ENCODE peak calls at places on chromosomes 16 and 17, in four cellular contexts. V, S, D and R are unnamed samples.
A peak's percentile ranks its signal among the peaks of the same experiment; 100 is the strongest.

GRCh38 chr17:19327039-19327776 is 35.3 kb downstream of the B9D1 start:
- DNase-seq in V (peak; percentile 36), S (no peak), D (no peak), R (no peak)

GRCh38 chr17:82124101-82124500 is 26.1 kb upstream of the FASN start:
- DNase-seq in V (no peak), S (no peak), D (no peak), R (no peak)

GRCh38 chr17:81854974-81855774 is 5.2 kb downstream of the P4HB start:
- DNase-seq in V (no peak), S (no peak), D (no peak), R (no peak)

GRCh38 chr17:56715613-56716357 is 117.9 kb downstream of the C17orf67 start:
- DNase-seq in V (peak; percentile 89), S (peak; percentile 47), D (peak; percentile 40), R (peak; percentile 57)

GRCh38 chr16:30031477-30031918 is 427 bp upstream of the TLCD3B start:
- DNase-seq in V (no peak), S (no peak), D (no peak), R (no peak)

GRCh38 chr17:66720027-66720426 is 114.9 kb upstream of the CACNG5 start:
- DNase-seq in V (no peak), S (no peak), D (no peak), R (no peak)

GRCh38 chr16:4489030-4489429 is 12.8 kb downstream of the HMOX2 start:
- DNase-seq in V (no peak), S (no peak), D (no peak), R (no peak)

GRCh38 chr16:57462209-57462977 is at the start of gene POLR2C:
- DNase-seq in V (peak; percentile 92), S (peak; percentile 79), D (peak; percentile 90), R (peak; percentile 57)

GRCh38 chr16:85220125-85220839 is 108.0 kb upstream of the CIBAR2 start:
- DNase-seq in V (peak; percentile 82), S (peak; percentile 74), D (no peak), R (peak; percentile 46)